ENCODE peak calls at places on chromosomes 6 and 20, in five cellular contexts. C, M, K, H and N are unnamed samples.

GRCh38 chr6:162829013-162829742 is 101.4 kb downstream of the PACRG start:
- DNase-seq in C (no peak), M (peak), K (no peak), H (no peak), N (no peak)

GRCh38 chr20:33659341-33660034 is 2.6 kb upstream of the C20orf144 start:
- DNase-seq in C (no peak), M (no peak), K (no peak), H (no peak), N (no peak)

GRCh38 chr6:31881136-31881859 is 2.5 kb upstream of the SLC44A4 start:
- DNase-seq in C (no peak), M (no peak), K (no peak), H (no peak), N (no peak)

GRCh38 chr6:16929814-16930213 is 168.6 kb upstream of the ATXN1 start:
- DNase-seq in C (no peak), M (no peak), K (peak), H (peak), N (peak)

GRCh38 chr6:68134796-68135195 is 500.3 kb upstream of the ADGRB3 start:
- DNase-seq in C (no peak), M (no peak), K (no peak), H (no peak), N (no peak)

GRCh38 chr6:144847906-144848305 is 562.8 kb downstream of the UTRN start:
- DNase-seq in C (no peak), M (no peak), K (no peak), H (no peak), N (no peak)

GRCh38 chr6:52577022-52577777 is at the start of gene TRAM2:
- DNase-seq in C (peak), M (peak), K (no peak), H (peak), N (peak)

GRCh38 chr6:109373333-109373732 is 8.9 kb downstream of the CD164 start:
- DNase-seq in C (no peak), M (no peak), K (no peak), H (no peak), N (no peak)

GRCh38 chr6:81950877-81951276 is 198.4 kb upstream of the TENT5A start:
- DNase-seq in C (no peak), M (peak), K (no peak), H (no peak), N (no peak)

GRCh38 chr6:131787955-131788712 is 19.7 kb upstream of the ENPP1 start:
- DNase-seq in C (no peak), M (no peak), K (no peak), H (peak), N (peak)

GRCh38 chr6:144725731-144726522 is 440.8 kb downstream of the UTRN start:
- DNase-seq in C (no peak), M (no peak), K (no peak), H (no peak), N (no peak)

GRCh38 chr6:14200047-14200446 is 82.5 kb downstream of the CD83 start:
- DNase-seq in C (no peak), M (peak), K (no peak), H (peak), N (peak)

GRCh38 chr6:134614606-134615485 is 296.9 kb upstream of the SGK1 start:
- DNase-seq in C (no peak), M (no peak), K (no peak), H (peak), N (no peak)

GRCh38 chr20:33777831-33778230 is 33.3 kb upstream of the CHMP4B start:
- DNase-seq in C (no peak), M (no peak), K (no peak), H (no peak), N (no peak)

GRCh38 chr6:49676671-49677281 is 36.6 kb downstream of the CRISP2 start:
- DNase-seq in C (no peak), M (peak), K (no peak), H (no peak), N (peak)

GRCh38 chr6:30646450-30647038 is 389 bp upstream of the C6orf136 start:
- DNase-seq in C (peak), M (no peak), K (peak), H (no peak), N (no peak)

GRCh38 chr20:59253779-59254319 is 46.6 kb upstream of the EDN3 start:
- DNase-seq in C (no peak), M (peak), K (no peak), H (no peak), N (peak)

GRCh38 chr20:17281478-17281877 is 54.6 kb downstream of the PCSK2 start:
- DNase-seq in C (no peak), M (peak), K (no peak), H (no peak), N (no peak)

GRCh38 chr6:17705428-17705777 is 1.3 kb downstream of the NUP153 start:
- DNase-seq in C (no peak), M (peak), K (no peak), H (peak), N (peak)

GRCh38 chr6:47165918-47166317 is 123.8 kb upstream of the ADGRF1 start:
- DNase-seq in C (no peak), M (no peak), K (no peak), H (peak), N (no peak)

GRCh38 chr6:134199848-134200606 is 117.9 kb downstream of the SGK1 start:
- DNase-seq in C (no peak), M (no peak), K (no peak), H (no peak), N (no peak)

GRCh38 chr20:2816030-2816582 is at the start of gene TMEM239:
- DNase-seq in C (no peak), M (no peak), K (no peak), H (no peak), N (no peak)

GRCh38 chr6:169145991-169146501 is 107.6 kb downstream of the THBS2 start:
- DNase-seq in C (no peak), M (no peak), K (no peak), H (peak), N (no peak)

GRCh38 chr6:116500969-116501433 is 10.4 kb upstream of the CALHM5 start:
- DNase-seq in C (no peak), M (peak), K (no peak), H (no peak), N (no peak)

GRCh38 chr20:49821850-49822249 is 9.2 kb downstream of the SLC9A8 start:
- DNase-seq in C (no peak), M (peak), K (no peak), H (peak), N (peak)

GRCh38 chr6:96898241-96898851 is 655 bp upstream of the NDUFAF4 start:
- DNase-seq in C (no peak), M (peak), K (no peak), H (peak), N (no peak)

GRCh38 chr6:135383297-135383696 is 114.2 kb downstream of the AHI1 start:
- DNase-seq in C (no peak), M (no peak), K (no peak), H (no peak), N (no peak)

GRCh38 chr6:154350293-154350692 is 6.3 kb downstream of the IPCEF1 start:
- DNase-seq in C (no peak), M (no peak), K (no peak), H (no peak), N (peak)

GRCh38 chr6:32483968-32484613 is 44.4 kb downstream of the HLA-DRA start:
- DNase-seq in C (no peak), M (no peak), K (no peak), H (no peak), N (no peak)

GRCh38 chr20:9015984-9016324 is 52.9 kb upstream of the PLCB4 start:
- DNase-seq in C (no peak), M (peak), K (peak), H (peak), N (peak)